ENCODE peak calls at places on chromosomes 13 and 19, in nine cellular contexts. One of them, this sample, is unnamed.

GRCh38 chr13:41740479-41740878 is 220.4 kb downstream of the VWA8 start:
- DNase-seq in activated naive CD4-positive, alpha-beta T cell: no peak
- DNase-seq in cardiac fibroblast: no peak
- DNase-seq in globus pallidus: no peak
- DNase-seq in hypothalamus: no peak
- DNase-seq in stimulated activated CD8-positive, alpha-beta memory T cell treated with anti-CD3 and anti-CD28 coated beads, Interleukin-2, amount 100 ng/mL, for 1 hour: no peak
- DNase-seq in neural progenitor cell: no peak
- DNase-seq in left colon: no peak
- DNase-seq in occipital lobe: no peak
- DNase-seq in this sample: no peak

GRCh38 chr19:38394488-38394887 is 6.0 kb downstream of the SPRED3 start:
- DNase-seq in activated naive CD4-positive, alpha-beta T cell: peak; percentile 33
- DNase-seq in occipital lobe: no peak
- DNase-seq in left colon: no peak
- DNase-seq in globus pallidus: no peak
- DNase-seq in cardiac fibroblast: no peak
- DNase-seq in hypothalamus: no peak
- DNase-seq in stimulated activated CD8-positive, alpha-beta memory T cell treated with anti-CD3 and anti-CD28 coated beads, Interleukin-2, amount 100 ng/mL, for 1 hour: no peak
- DNase-seq in neural progenitor cell: peak; percentile 86
- DNase-seq in this sample: no peak

GRCh38 chr13:93169980-93170379 is 56.6 kb upstream of the GPC6 start:
- DNase-seq in stimulated activated CD8-positive, alpha-beta memory T cell treated with anti-CD3 and anti-CD28 coated beads, Interleukin-2, amount 100 ng/mL, for 1 hour: no peak
- DNase-seq in neural progenitor cell: no peak
- DNase-seq in left colon: no peak
- DNase-seq in activated naive CD4-positive, alpha-beta T cell: no peak
- DNase-seq in cardiac fibroblast: peak; percentile 34
- DNase-seq in globus pallidus: no peak
- DNase-seq in occipital lobe: no peak
- DNase-seq in hypothalamus: no peak
- DNase-seq in this sample: no peak

GRCh38 chr19:49064029-49064629 is 489 bp downstream of the NTF4 start:
- DNase-seq in cardiac fibroblast: no peak
- DNase-seq in activated naive CD4-positive, alpha-beta T cell: no peak
- DNase-seq in left colon: no peak
- DNase-seq in neural progenitor cell: peak; percentile 20
- DNase-seq in stimulated activated CD8-positive, alpha-beta memory T cell treated with anti-CD3 and anti-CD28 coated beads, Interleukin-2, amount 100 ng/mL, for 1 hour: no peak
- DNase-seq in hypothalamus: no peak
- DNase-seq in globus pallidus: no peak
- DNase-seq in occipital lobe: no peak
- DNase-seq in this sample: no peak

GRCh38 chr19:44954649-44955499 is at the start of gene CLPTM1:
- DNase-seq in hypothalamus: peak; percentile 95
- DNase-seq in left colon: peak; percentile 97
- DNase-seq in cardiac fibroblast: peak; percentile 98
- DNase-seq in stimulated activated CD8-positive, alpha-beta memory T cell treated with anti-CD3 and anti-CD28 coated beads, Interleukin-2, amount 100 ng/mL, for 1 hour: peak; percentile 95
- DNase-seq in neural progenitor cell: peak; percentile 99
- DNase-seq in occipital lobe: peak; percentile 93
- DNase-seq in activated naive CD4-positive, alpha-beta T cell: peak; percentile 97
- DNase-seq in globus pallidus: peak; percentile 96
- DNase-seq in this sample: peak; percentile 98

GRCh38 chr13:79780240-79780639 is 299.3 kb downstream of the NDFIP2 start:
- DNase-seq in stimulated activated CD8-positive, alpha-beta memory T cell treated with anti-CD3 and anti-CD28 coated beads, Interleukin-2, amount 100 ng/mL, for 1 hour: no peak
- DNase-seq in occipital lobe: no peak
- DNase-seq in activated naive CD4-positive, alpha-beta T cell: no peak
- DNase-seq in globus pallidus: no peak
- DNase-seq in cardiac fibroblast: peak; percentile 32
- DNase-seq in hypothalamus: no peak
- DNase-seq in left colon: no peak
- DNase-seq in neural progenitor cell: peak; percentile 4
- DNase-seq in this sample: no peak

GRCh38 chr19:18306903-18307681 is 15.8 kb downstream of the LSM4 start:
- DNase-seq in left colon: no peak
- DNase-seq in globus pallidus: no peak
- DNase-seq in stimulated activated CD8-positive, alpha-beta memory T cell treated with anti-CD3 and anti-CD28 coated beads, Interleukin-2, amount 100 ng/mL, for 1 hour: no peak
- DNase-seq in activated naive CD4-positive, alpha-beta T cell: no peak
- DNase-seq in occipital lobe: no peak
- DNase-seq in hypothalamus: no peak
- DNase-seq in cardiac fibroblast: no peak
- DNase-seq in neural progenitor cell: no peak
- DNase-seq in this sample: peak; percentile 83

GRCh38 chr13:26021956-26022355 is 29.9 kb downstream of the SHISA2 start:
- DNase-seq in cardiac fibroblast: no peak
- DNase-seq in globus pallidus: no peak
- DNase-seq in occipital lobe: no peak
- DNase-seq in hypothalamus: no peak
- DNase-seq in stimulated activated CD8-positive, alpha-beta memory T cell treated with anti-CD3 and anti-CD28 coated beads, Interleukin-2, amount 100 ng/mL, for 1 hour: no peak
- DNase-seq in left colon: no peak
- DNase-seq in activated naive CD4-positive, alpha-beta T cell: no peak
- DNase-seq in neural progenitor cell: no peak
- DNase-seq in this sample: no peak

GRCh38 chr13:106155411-106155810 is 380.1 kb downstream of the EFNB2 start:
- DNase-seq in activated naive CD4-positive, alpha-beta T cell: no peak
- DNase-seq in stimulated activated CD8-positive, alpha-beta memory T cell treated with anti-CD3 and anti-CD28 coated beads, Interleukin-2, amount 100 ng/mL, for 1 hour: no peak
- DNase-seq in cardiac fibroblast: no peak
- DNase-seq in left colon: no peak
- DNase-seq in occipital lobe: no peak
- DNase-seq in hypothalamus: no peak
- DNase-seq in globus pallidus: no peak
- DNase-seq in neural progenitor cell: no peak
- DNase-seq in this sample: no peak

GRCh38 chr19:53917356-53917755 is 8.3 kb downstream of the CACNG7 start:
- DNase-seq in globus pallidus: no peak
- DNase-seq in cardiac fibroblast: no peak
- DNase-seq in neural progenitor cell: no peak
- DNase-seq in stimulated activated CD8-positive, alpha-beta memory T cell treated with anti-CD3 and anti-CD28 coated beads, Interleukin-2, amount 100 ng/mL, for 1 hour: no peak
- DNase-seq in activated naive CD4-positive, alpha-beta T cell: no peak
- DNase-seq in left colon: no peak
- DNase-seq in occipital lobe: no peak
- DNase-seq in hypothalamus: no peak
- DNase-seq in this sample: no peak

GRCh38 chr13:98451676-98452105 is 125.2 kb downstream of the STK24 start:
- DNase-seq in neural progenitor cell: no peak
- DNase-seq in stimulated activated CD8-positive, alpha-beta memory T cell treated with anti-CD3 and anti-CD28 coated beads, Interleukin-2, amount 100 ng/mL, for 1 hour: no peak
- DNase-seq in globus pallidus: peak; percentile 57
- DNase-seq in hypothalamus: peak; percentile 31
- DNase-seq in activated naive CD4-positive, alpha-beta T cell: no peak
- DNase-seq in left colon: no peak
- DNase-seq in occipital lobe: peak; percentile 66
- DNase-seq in cardiac fibroblast: peak; percentile 34
- DNase-seq in this sample: no peak

GRCh38 chr13:92158335-92158734 is 759.9 kb downstream of the GPC5 start:
- DNase-seq in hypothalamus: no peak
- DNase-seq in activated naive CD4-positive, alpha-beta T cell: no peak
- DNase-seq in left colon: no peak
- DNase-seq in stimulated activated CD8-positive, alpha-beta memory T cell treated with anti-CD3 and anti-CD28 coated beads, Interleukin-2, amount 100 ng/mL, for 1 hour: no peak
- DNase-seq in neural progenitor cell: no peak
- DNase-seq in occipital lobe: no peak
- DNase-seq in cardiac fibroblast: peak; percentile 43
- DNase-seq in globus pallidus: no peak
- DNase-seq in this sample: no peak

GRCh38 chr13:105207586-105208293 is 1327.7 kb downstream of the EFNB2 start:
- DNase-seq in hypothalamus: no peak
- DNase-seq in stimulated activated CD8-positive, alpha-beta memory T cell treated with anti-CD3 and anti-CD28 coated beads, Interleukin-2, amount 100 ng/mL, for 1 hour: no peak
- DNase-seq in activated naive CD4-positive, alpha-beta T cell: no peak
- DNase-seq in globus pallidus: no peak
- DNase-seq in cardiac fibroblast: peak; percentile 27
- DNase-seq in occipital lobe: no peak
- DNase-seq in left colon: no peak
- DNase-seq in neural progenitor cell: no peak
- DNase-seq in this sample: no peak

GRCh38 chr13:29154390-29154789 is 334.3 kb downstream of the MTUS2 start:
- DNase-seq in occipital lobe: no peak
- DNase-seq in hypothalamus: no peak
- DNase-seq in activated naive CD4-positive, alpha-beta T cell: no peak
- DNase-seq in cardiac fibroblast: no peak
- DNase-seq in left colon: no peak
- DNase-seq in stimulated activated CD8-positive, alpha-beta memory T cell treated with anti-CD3 and anti-CD28 coated beads, Interleukin-2, amount 100 ng/mL, for 1 hour: no peak
- DNase-seq in neural progenitor cell: no peak
- DNase-seq in globus pallidus: no peak
- DNase-seq in this sample: no peak

GRCh38 chr19:11322269-11323024 is 17.0 kb downstream of the RAB3D start:
- DNase-seq in occipital lobe: no peak
- DNase-seq in activated naive CD4-positive, alpha-beta T cell: no peak
- DNase-seq in globus pallidus: no peak
- DNase-seq in left colon: no peak
- DNase-seq in neural progenitor cell: no peak
- DNase-seq in stimulated activated CD8-positive, alpha-beta memory T cell treated with anti-CD3 and anti-CD28 coated beads, Interleukin-2, amount 100 ng/mL, for 1 hour: no peak
- DNase-seq in cardiac fibroblast: no peak
- DNase-seq in hypothalamus: no peak
- DNase-seq in this sample: no peak

GRCh38 chr13:50200562-50200961 is 185.3 kb downstream of the KCNRG start:
- DNase-seq in hypothalamus: no peak
- DNase-seq in neural progenitor cell: no peak
- DNase-seq in cardiac fibroblast: no peak
- DNase-seq in globus pallidus: no peak
- DNase-seq in activated naive CD4-positive, alpha-beta T cell: no peak
- DNase-seq in occipital lobe: no peak
- DNase-seq in left colon: no peak
- DNase-seq in stimulated activated CD8-positive, alpha-beta memory T cell treated with anti-CD3 and anti-CD28 coated beads, Interleukin-2, amount 100 ng/mL, for 1 hour: no peak
- DNase-seq in this sample: no peak

GRCh38 chr19:34220472-34221063 is 33.8 kb upstream of the GARRE1 start:
- DNase-seq in occipital lobe: peak; percentile 17
- DNase-seq in hypothalamus: peak; percentile 12
- DNase-seq in globus pallidus: peak; percentile 72
- DNase-seq in stimulated activated CD8-positive, alpha-beta memory T cell treated with anti-CD3 and anti-CD28 coated beads, Interleukin-2, amount 100 ng/mL, for 1 hour: peak; percentile 30
- DNase-seq in left colon: peak; percentile 78
- DNase-seq in activated naive CD4-positive, alpha-beta T cell: peak; percentile 24
- DNase-seq in cardiac fibroblast: peak; percentile 75
- DNase-seq in neural progenitor cell: peak; percentile 65
- DNase-seq in this sample: peak; percentile 50

GRCh38 chr13:99386911-99387788 is 80.0 kb upstream of the GPR183 start:
- DNase-seq in occipital lobe: no peak
- DNase-seq in cardiac fibroblast: peak; percentile 10
- DNase-seq in globus pallidus: no peak
- DNase-seq in stimulated activated CD8-positive, alpha-beta memory T cell treated with anti-CD3 and anti-CD28 coated beads, Interleukin-2, amount 100 ng/mL, for 1 hour: peak; percentile 76
- DNase-seq in left colon: peak; percentile 85
- DNase-seq in hypothalamus: no peak
- DNase-seq in activated naive CD4-positive, alpha-beta T cell: peak; percentile 87
- DNase-seq in neural progenitor cell: peak; percentile 73
- DNase-seq in this sample: no peak

GRCh38 chr13:113564331-113565023 is 20.1 kb upstream of the TFDP1 start:
- DNase-seq in activated naive CD4-positive, alpha-beta T cell: no peak
- DNase-seq in left colon: no peak
- DNase-seq in neural progenitor cell: no peak
- DNase-seq in globus pallidus: no peak
- DNase-seq in stimulated activated CD8-positive, alpha-beta memory T cell treated with anti-CD3 and anti-CD28 coated beads, Interleukin-2, amount 100 ng/mL, for 1 hour: no peak
- DNase-seq in cardiac fibroblast: no peak
- DNase-seq in occipital lobe: no peak
- DNase-seq in hypothalamus: no peak
- DNase-seq in this sample: no peak

GRCh38 chr19:13117772-13118423 is at the start of gene NACC1:
- DNase-seq in hypothalamus: peak; percentile 90
- DNase-seq in occipital lobe: peak; percentile 86
- DNase-seq in left colon: peak; percentile 89
- DNase-seq in cardiac fibroblast: peak; percentile 92
- DNase-seq in activated naive CD4-positive, alpha-beta T cell: peak; percentile 67
- DNase-seq in neural progenitor cell: peak; percentile 97
- DNase-seq in stimulated activated CD8-positive, alpha-beta memory T cell treated with anti-CD3 and anti-CD28 coated beads, Interleukin-2, amount 100 ng/mL, for 1 hour: peak; percentile 79
- DNase-seq in globus pallidus: peak; percentile 92
- DNase-seq in this sample: peak; percentile 99

GRCh38 chr19:39448271-39448670 is 2.9 kb downstream of the SUPT5H start:
- DNase-seq in occipital lobe: no peak
- DNase-seq in hypothalamus: no peak
- DNase-seq in globus pallidus: no peak
- DNase-seq in neural progenitor cell: no peak
- DNase-seq in cardiac fibroblast: no peak
- DNase-seq in activated naive CD4-positive, alpha-beta T cell: no peak
- DNase-seq in stimulated activated CD8-positive, alpha-beta memory T cell treated with anti-CD3 and anti-CD28 coated beads, Interleukin-2, amount 100 ng/mL, for 1 hour: no peak
- DNase-seq in left colon: no peak
- DNase-seq in this sample: no peak

GRCh38 chr13:23991119-23991518 is 93.8 kb upstream of the C1QTNF9B start:
- DNase-seq in stimulated activated CD8-positive, alpha-beta memory T cell treated with anti-CD3 and anti-CD28 coated beads, Interleukin-2, amount 100 ng/mL, for 1 hour: no peak
- DNase-seq in left colon: no peak
- DNase-seq in activated naive CD4-positive, alpha-beta T cell: no peak
- DNase-seq in occipital lobe: no peak
- DNase-seq in hypothalamus: no peak
- DNase-seq in globus pallidus: peak; percentile 18
- DNase-seq in cardiac fibroblast: no peak
- DNase-seq in neural progenitor cell: no peak
- DNase-seq in this sample: no peak

GRCh38 chr19:3175761-3176714 is 2.5 kb upstream of the S1PR4 start:
- DNase-seq in occipital lobe: no peak
- DNase-seq in globus pallidus: no peak
- DNase-seq in stimulated activated CD8-positive, alpha-beta memory T cell treated with anti-CD3 and anti-CD28 coated beads, Interleukin-2, amount 100 ng/mL, for 1 hour: no peak
- DNase-seq in activated naive CD4-positive, alpha-beta T cell: no peak
- DNase-seq in hypothalamus: no peak
- DNase-seq in neural progenitor cell: no peak
- DNase-seq in cardiac fibroblast: peak; percentile 76
- DNase-seq in left colon: peak; percentile 78
- DNase-seq in this sample: no peak

GRCh38 chr13:99176309-99177276 is 24.1 kb upstream of the UBAC2 start:
- DNase-seq in globus pallidus: peak; percentile 41
- DNase-seq in cardiac fibroblast: peak; percentile 62
- DNase-seq in neural progenitor cell: peak; percentile 80
- DNase-seq in occipital lobe: peak; percentile 16
- DNase-seq in hypothalamus: peak; percentile 34
- DNase-seq in left colon: peak; percentile 83
- DNase-seq in activated naive CD4-positive, alpha-beta T cell: peak; percentile 61
- DNase-seq in stimulated activated CD8-positive, alpha-beta memory T cell treated with anti-CD3 and anti-CD28 coated beads, Interleukin-2, amount 100 ng/mL, for 1 hour: peak; percentile 59
- DNase-seq in this sample: peak; percentile 61

GRCh38 chr13:23847545-23847944 is 41.7 kb downstream of the MIPEP start:
- DNase-seq in occipital lobe: no peak
- DNase-seq in cardiac fibroblast: no peak
- DNase-seq in neural progenitor cell: no peak
- DNase-seq in stimulated activated CD8-positive, alpha-beta memory T cell treated with anti-CD3 and anti-CD28 coated beads, Interleukin-2, amount 100 ng/mL, for 1 hour: no peak
- DNase-seq in hypothalamus: no peak
- DNase-seq in activated naive CD4-positive, alpha-beta T cell: no peak
- DNase-seq in left colon: no peak
- DNase-seq in globus pallidus: no peak
- DNase-seq in this sample: no peak

GRCh38 chr19:6090634-6091033 is 19.7 kb downstream of the RFX2 start:
- DNase-seq in stimulated activated CD8-positive, alpha-beta memory T cell treated with anti-CD3 and anti-CD28 coated beads, Interleukin-2, amount 100 ng/mL, for 1 hour: no peak
- DNase-seq in activated naive CD4-positive, alpha-beta T cell: no peak
- DNase-seq in neural progenitor cell: no peak
- DNase-seq in cardiac fibroblast: no peak
- DNase-seq in hypothalamus: no peak
- DNase-seq in globus pallidus: no peak
- DNase-seq in left colon: no peak
- DNase-seq in occipital lobe: no peak
- DNase-seq in this sample: no peak

GRCh38 chr13:28755546-28755870 is 36.7 kb upstream of the SLC46A3 start:
- DNase-seq in globus pallidus: no peak
- DNase-seq in occipital lobe: no peak
- DNase-seq in stimulated activated CD8-positive, alpha-beta memory T cell treated with anti-CD3 and anti-CD28 coated beads, Interleukin-2, amount 100 ng/mL, for 1 hour: no peak
- DNase-seq in cardiac fibroblast: no peak
- DNase-seq in hypothalamus: no peak
- DNase-seq in neural progenitor cell: no peak
- DNase-seq in activated naive CD4-positive, alpha-beta T cell: no peak
- DNase-seq in left colon: no peak
- DNase-seq in this sample: no peak

GRCh38 chr19:42433503-42434260 is 6.5 kb upstream of the LIPE start:
- DNase-seq in neural progenitor cell: peak; percentile 88
- DNase-seq in left colon: peak; percentile 95
- DNase-seq in activated naive CD4-positive, alpha-beta T cell: peak; percentile 27
- DNase-seq in hypothalamus: peak; percentile 68
- DNase-seq in occipital lobe: peak; percentile 28
- DNase-seq in stimulated activated CD8-positive, alpha-beta memory T cell treated with anti-CD3 and anti-CD28 coated beads, Interleukin-2, amount 100 ng/mL, for 1 hour: peak; percentile 45
- DNase-seq in globus pallidus: peak; percentile 86
- DNase-seq in cardiac fibroblast: peak; percentile 82
- DNase-seq in this sample: no peak

GRCh38 chr13:27053902-27054595 is 117.6 kb downstream of the USP12 start:
- DNase-seq in cardiac fibroblast: peak; percentile 62
- DNase-seq in left colon: no peak
- DNase-seq in activated naive CD4-positive, alpha-beta T cell: no peak
- DNase-seq in hypothalamus: no peak
- DNase-seq in occipital lobe: no peak
- DNase-seq in neural progenitor cell: no peak
- DNase-seq in globus pallidus: no peak
- DNase-seq in stimulated activated CD8-positive, alpha-beta memory T cell treated with anti-CD3 and anti-CD28 coated beads, Interleukin-2, amount 100 ng/mL, for 1 hour: no peak
- DNase-seq in this sample: no peak

GRCh38 chr13:41588899-41589298 is 131.5 kb downstream of the RGCC start:
- DNase-seq in cardiac fibroblast: peak; percentile 74
- DNase-seq in occipital lobe: no peak
- DNase-seq in globus pallidus: no peak
- DNase-seq in left colon: no peak
- DNase-seq in activated naive CD4-positive, alpha-beta T cell: no peak
- DNase-seq in neural progenitor cell: no peak
- DNase-seq in hypothalamus: no peak
- DNase-seq in stimulated activated CD8-positive, alpha-beta memory T cell treated with anti-CD3 and anti-CD28 coated beads, Interleukin-2, amount 100 ng/mL, for 1 hour: no peak
- DNase-seq in this sample: no peak